ENCODE peak calls at places on chromosomes 2 and 18, in ten cellular contexts. I is adrenal gland; M is uterus; B is Peyer's patch; V is right atrium auricular region; T is CD4-positive, alpha-beta memory T cell; L is OCI-LY7; E is CD8-positive, alpha-beta memory T cell; O is heart left ventricle; W is mucosa of descending colon. G is an unnamed sample.

GRCh38 chr2:232571026-232571474 is 20.6 kb downstream of the EIF4E2 start:
- DNase-seq in M (no peak), I (no peak), B (no peak), W (no peak), E (no peak), L (no peak), V (no peak), O (no peak), T (no peak), G (no peak)

GRCh38 chr2:240155080-240156025 is 14.9 kb upstream of the OTOS start:
- DNase-seq in V (no peak), L (no peak), M (no peak), E (no peak), I (peak; percentile 43), B (peak; percentile 20), T (no peak), W (peak; percentile 8), O (no peak), G (no peak)

GRCh38 chr18:37667836-37668235 is 102.2 kb upstream of the CELF4 start:
- DNase-seq in W (no peak), L (no peak), I (no peak), E (no peak), O (no peak), T (no peak), V (no peak), B (no peak), M (no peak), G (no peak)

GRCh38 chr18:80006726-80007125 is 18.4 kb upstream of the TXNL4A start:
- DNase-seq in I (no peak), L (no peak), E (no peak), M (no peak), T (no peak), B (no peak), W (no peak), V (no peak), O (no peak), G (no peak)

GRCh38 chr2:174610243-174610995 is 12.8 kb upstream of the WIPF1 start:
- DNase-seq in V (no peak), L (peak; percentile 27), O (no peak), M (no peak), B (no peak), W (no peak), E (no peak), T (no peak), I (no peak), G (no peak)

GRCh38 chr2:46535360-46535759 is 56.0 kb downstream of the TMEM247 start:
- DNase-seq in T (peak; percentile 43), W (no peak), M (no peak), B (no peak), L (peak; percentile 55), O (no peak), E (peak; percentile 24), I (no peak), V (no peak), G (no peak)

GRCh38 chr2:54741250-54741649 is 17.8 kb downstream of the EML6 start:
- DNase-seq in B (no peak), V (no peak), L (no peak), T (no peak), W (no peak), M (no peak), E (no peak), I (no peak), O (no peak), G (no peak)

GRCh38 chr2:25251032-25251460 is 82.7 kb upstream of the POMC start:
- DNase-seq in M (no peak), V (no peak), B (no peak), I (no peak), O (no peak), T (no peak), L (no peak), E (no peak), W (no peak), G (no peak)

GRCh38 chr2:205333351-205333750 is 348.9 kb upstream of the NRP2 start:
- DNase-seq in I (no peak), E (no peak), T (no peak), B (no peak), O (no peak), W (no peak), M (no peak), V (no peak), L (no peak), G (no peak)
- H3K36me3 ChIP-seq in I (no peaks in the 10 kb centered on the region), E (no peaks in the 10 kb centered on the region), T (no peaks in the 10 kb centered on the region), B (no peaks in the 10 kb centered on the region), O (no peaks in the 10 kb centered on the region), W (no peaks in the 10 kb centered on the region), M (no peaks in the 10 kb centered on the region), V (no peaks in the 10 kb centered on the region), L (no peaks in the 10 kb centered on the region), G (no peaks in the 10 kb centered on the region)

DNA sequence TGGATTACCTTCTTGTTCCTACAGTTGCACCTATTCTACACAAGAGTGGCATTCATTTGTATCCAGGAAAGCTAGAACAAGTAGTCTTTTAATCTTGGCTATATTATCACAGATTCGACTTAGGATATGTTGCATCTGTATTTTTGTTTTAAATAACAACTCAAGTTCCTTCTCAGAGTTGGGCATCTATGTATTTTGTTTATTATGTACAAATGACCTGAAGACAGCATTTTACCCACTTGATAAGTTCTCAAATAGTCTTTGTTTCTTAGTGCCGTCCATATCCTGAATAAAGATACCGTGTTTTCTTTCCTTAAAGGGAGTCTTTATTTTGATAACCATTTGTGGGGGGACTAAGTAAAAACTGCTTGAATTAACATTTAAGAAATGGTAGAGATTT is 2.9 kb downstream of the ITPRID2 start:
- DNase-seq in B (no peak), V (no peak), I (no peak), T (no peak), L (no peak), M (no peak), W (no peak), O (no peak), E (no peak), G (no peak)
- H3K4me1 ChIP-seq in B (no peaks in the 10 kb centered on the region), V (peaks cover 52% of the 10 kb centered on the region), I (peaks cover 70% of the 10 kb centered on the region), T (peaks cover 25% of the 10 kb centered on the region), L (peaks cover 18% of the 10 kb centered on the region), M (peaks cover 6% of the 10 kb centered on the region), W (peaks cover 12% of the 10 kb centered on the region), O (peaks cover 65% of the 10 kb centered on the region), E (peaks cover 10% of the 10 kb centered on the region), G (peaks cover 68% of the 10 kb centered on the region)

GRCh38 chr2:218655751-218656150 is 3.7 kb downstream of the ZNF142 start:
- DNase-seq in B (no peak), M (no peak), E (no peak), I (no peak), O (peak; percentile 45), V (no peak), T (no peak), W (no peak), L (no peak), G (no peak)
- H3K36me3 ChIP-seq in B (peaks cover 3% of the 10 kb centered on the region), M (no peaks in the 10 kb centered on the region), E (peaks cover 28% of the 10 kb centered on the region), I (no peaks in the 10 kb centered on the region), O (peaks cover 65% of the 10 kb centered on the region), V (peaks cover 60% of the 10 kb centered on the region), T (peaks cover 45% of the 10 kb centered on the region), W (no peaks in the 10 kb centered on the region), L (peaks cover 77% of the 10 kb centered on the region), G (peaks cover 32% of the 10 kb centered on the region)

GRCh38 chr2:96861074-96861473 is 3.3 kb upstream of the ANKRD39 start:
- DNase-seq in O (peak; percentile 26), T (no peak), V (no peak), B (peak; percentile 46), I (no peak), L (no peak), E (no peak), M (no peak), W (no peak), G (no peak)
- H3K4me1 ChIP-seq in O (peaks cover 64% of the 10 kb centered on the region), T (peaks cover 35% of the 10 kb centered on the region), V (peaks cover 64% of the 10 kb centered on the region), B (peaks cover 5% of the 10 kb centered on the region), I (peaks cover 30% of the 10 kb centered on the region), L (peaks cover 14% of the 10 kb centered on the region), E (peaks cover 30% of the 10 kb centered on the region), M (no peaks in the 10 kb centered on the region), W (peaks cover 26% of the 10 kb centered on the region), G (peaks cover 20% of the 10 kb centered on the region)

GRCh38 chr18:58586886-58587285 is 42.0 kb downstream of the ALPK2 start:
- DNase-seq in W (no peak), V (no peak), L (no peak), O (no peak), E (no peak), M (no peak), B (no peak), T (no peak), I (no peak), G (no peak)

GRCh38 chr18:58592223-58593214 is 36.4 kb downstream of the ALPK2 start:
- DNase-seq in B (no peak), M (no peak), O (no peak), I (no peak), W (no peak), V (no peak), L (no peak), E (no peak), T (no peak), G (no peak)

GRCh38 chr18:58590827-58591226 is 38.1 kb downstream of the ALPK2 start:
- DNase-seq in E (no peak), V (no peak), B (no peak), T (no peak), L (no peak), O (peak; percentile 50), W (no peak), M (no peak), I (no peak), G (no peak)

GRCh38 chr18:58591286-58591685 is 37.6 kb downstream of the ALPK2 start:
- DNase-seq in M (no peak), W (no peak), B (no peak), I (no peak), L (no peak), V (no peak), O (no peak), E (no peak), T (no peak), G (no peak)

DNA sequence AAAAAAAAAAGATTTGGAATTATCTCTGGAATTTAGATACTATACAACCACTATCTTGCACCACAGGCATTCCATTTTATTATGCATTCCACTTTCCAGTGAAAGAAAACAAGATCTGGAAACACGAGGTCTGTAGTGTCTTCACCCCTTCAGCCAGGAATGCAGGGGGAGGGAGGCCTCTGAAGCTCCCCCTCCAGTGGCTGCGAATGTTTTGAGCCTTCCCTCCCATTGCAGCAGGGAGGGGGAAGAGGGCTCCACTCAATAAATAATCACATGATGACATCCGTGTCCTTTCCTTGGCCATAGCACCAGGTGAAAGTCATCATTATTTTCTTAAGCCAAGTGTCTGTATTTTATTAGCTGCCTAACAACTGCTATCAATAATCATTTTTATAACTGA is 38.7 kb downstream of the ALPK2 start:
- DNase-seq in O (no peak), V (no peak), W (no peak), E (no peak), B (no peak), L (no peak), T (no peak), M (peak; percentile 48), I (no peak), G (no peak)
- H3K36me3 ChIP-seq in O (no peaks in the 10 kb centered on the region), V (no peaks in the 10 kb centered on the region), W (no peaks in the 10 kb centered on the region), E (no peaks in the 10 kb centered on the region), B (no peaks in the 10 kb centered on the region), L (no peaks in the 10 kb centered on the region), T (no peaks in the 10 kb centered on the region), M (no peaks in the 10 kb centered on the region), I (no peaks in the 10 kb centered on the region), G (no peaks in the 10 kb centered on the region)

G was measured in heart right ventricle.